ENCODE peak calls at places on chromosomes 3 and 15, in eight cellular contexts. One of them, this sample, is unnamed.
A peak's percentile ranks its signal among the peaks of the same experiment; 100 is the strongest.

GRCh38 chr15:31488437-31489204 is 162.0 kb downstream of the KLF13 start:
- DNase-seq in uterus: peak; percentile 39
- DNase-seq in substantia nigra: peak; percentile 18
- DNase-seq in amygdala: peak; percentile 57
- DNase-seq in nephron progenitor cell: peak; percentile 46
- DNase-seq in T-helper 1 cell: no peak
- DNase-seq in GM04503: peak; percentile 51
- DNase-seq in T-helper 17 cell: no peak
- DNase-seq in this sample: peak; percentile 41

GRCh38 chr3:174242311-174243041 is 616.7 kb upstream of the NAALADL2 start:
- DNase-seq in uterus: peak; percentile 20
- DNase-seq in substantia nigra: no peak
- DNase-seq in GM04503: no peak
- DNase-seq in T-helper 1 cell: no peak
- DNase-seq in nephron progenitor cell: no peak
- DNase-seq in T-helper 17 cell: no peak
- DNase-seq in amygdala: no peak
- DNase-seq in this sample: no peak

GRCh38 chr3:196537319-196537984 is 22.3 kb upstream of the SMCO1 start:
- DNase-seq in substantia nigra: no peak
- DNase-seq in GM04503: no peak
- DNase-seq in uterus: peak; percentile 27
- DNase-seq in amygdala: peak; percentile 12
- DNase-seq in nephron progenitor cell: peak; percentile 67
- DNase-seq in T-helper 1 cell: peak; percentile 53
- DNase-seq in T-helper 17 cell: peak; percentile 45
- DNase-seq in this sample: no peak

GRCh38 chr15:38069506-38069905 is 135.1 kb downstream of the TMCO5A start:
- DNase-seq in uterus: peak; percentile 17
- DNase-seq in substantia nigra: no peak
- DNase-seq in T-helper 1 cell: no peak
- DNase-seq in GM04503: peak; percentile 63
- DNase-seq in nephron progenitor cell: no peak
- DNase-seq in T-helper 17 cell: no peak
- DNase-seq in amygdala: no peak
- DNase-seq in this sample: no peak

GRCh38 chr3:194312186-194312742 is 38.9 kb downstream of the CPN2 start:
- DNase-seq in nephron progenitor cell: no peak
- DNase-seq in substantia nigra: no peak
- DNase-seq in uterus: peak; percentile 69
- DNase-seq in T-helper 17 cell: no peak
- DNase-seq in amygdala: no peak
- DNase-seq in T-helper 1 cell: no peak
- DNase-seq in GM04503: no peak
- DNase-seq in this sample: no peak

GRCh38 chr15:38251726-38252480 is 733 bp upstream of the SPRED1 start:
- DNase-seq in T-helper 17 cell: peak; percentile 13
- DNase-seq in GM04503: peak; percentile 94
- DNase-seq in nephron progenitor cell: peak; percentile 92
- DNase-seq in T-helper 1 cell: peak; percentile 30
- DNase-seq in amygdala: peak; percentile 88
- DNase-seq in substantia nigra: peak; percentile 93
- DNase-seq in uterus: peak; percentile 90
- DNase-seq in this sample: peak; percentile 92

GRCh38 chr3:39903253-39903652 is 93.8 kb downstream of the MYRIP start:
- DNase-seq in T-helper 1 cell: no peak
- DNase-seq in T-helper 17 cell: no peak
- DNase-seq in amygdala: no peak
- DNase-seq in substantia nigra: no peak
- DNase-seq in nephron progenitor cell: no peak
- DNase-seq in GM04503: no peak
- DNase-seq in uterus: no peak
- DNase-seq in this sample: no peak

GRCh38 chr3:128503751-128504532 is 10.9 kb upstream of the GATA2 start:
- DNase-seq in T-helper 17 cell: no peak
- DNase-seq in uterus: no peak
- DNase-seq in substantia nigra: no peak
- DNase-seq in GM04503: no peak
- DNase-seq in nephron progenitor cell: no peak
- DNase-seq in amygdala: no peak
- DNase-seq in T-helper 1 cell: no peak
- DNase-seq in this sample: no peak

GRCh38 chr15:34760909-34761308 is 6.1 kb upstream of the GJD2 start:
- DNase-seq in GM04503: no peak
- DNase-seq in uterus: no peak
- DNase-seq in amygdala: no peak
- DNase-seq in T-helper 17 cell: no peak
- DNase-seq in substantia nigra: no peak
- DNase-seq in T-helper 1 cell: no peak
- DNase-seq in nephron progenitor cell: no peak
- DNase-seq in this sample: no peak

This sample was measured in caudate nucleus.